ENCODE peak calls at places on chromosome 19, in ten cellular contexts. H, T, I, S, J, U, K, P, Y and E are unnamed samples.
A peak's percentile ranks its signal among the peaks of the same experiment; 100 is the strongest.

GRCh38 chr19:3375221-3376088 is 9.1 kb downstream of the NFIC start:
- DNase-seq in H (no peak), T (no peak), I (peak; percentile 82), S (peak; percentile 77), J (no peak), U (peak; percentile 65), K (peak; percentile 90), P (peak; percentile 96), Y (no peak), E (peak; percentile 90)

GRCh38 chr19:34432797-34433196 is 4.6 kb downstream of the UBA2 start:
- DNase-seq in H (peak; percentile 2), T (no peak), I (no peak), S (no peak), J (no peak), U (no peak), K (no peak), P (no peak), Y (no peak), E (no peak)

GRCh38 chr19:31639306-31639705 is 290.1 kb upstream of the TSHZ3 start:
- DNase-seq in H (no peak), T (no peak), I (no peak), S (no peak), J (no peak), U (no peak), K (no peak), P (no peak), Y (no peak), E (no peak)

GRCh38 chr19:55526216-55527196 is 10.4 kb downstream of the SBK2 start:
- DNase-seq in H (peak; percentile 40), T (no peak), I (peak; percentile 93), S (peak; percentile 78), J (no peak), U (peak; percentile 80), K (no peak), P (no peak), Y (peak; percentile 25), E (no peak)

GRCh38 chr19:48962029-48962848 is 2.9 kb upstream of the FTL start:
- DNase-seq in H (peak; percentile 59), T (no peak), I (peak; percentile 79), S (no peak), J (peak; percentile 87), U (peak; percentile 90), K (no peak), P (peak; percentile 80), Y (peak; percentile 90), E (peak; percentile 96)

GRCh38 chr19:18435848-18436631 is 1.9 kb downstream of the ISYNA1 start:
- DNase-seq in H (no peak), T (no peak), I (no peak), S (no peak), J (no peak), U (no peak), K (no peak), P (no peak), Y (no peak), E (peak; percentile 77)

GRCh38 chr19:29945017-29945416 is 3.0 kb downstream of the URI1 start:
- DNase-seq in H (no peak), T (no peak), I (no peak), S (no peak), J (no peak), U (no peak), K (no peak), P (no peak), Y (no peak), E (no peak)

GRCh38 chr19:58317481-58318072 is 9.2 kb upstream of the ZSCAN22 start:
- DNase-seq in H (peak; percentile 69), T (no peak), I (no peak), S (no peak), J (no peak), U (no peak), K (no peak), P (no peak), Y (no peak), E (no peak)

GRCh38 chr19:3365447-3366103 is 808 bp upstream of the NFIC start:
- DNase-seq in H (no peak), T (no peak), I (peak; percentile 67), S (peak; percentile 70), J (no peak), U (peak; percentile 66), K (peak; percentile 87), P (peak; percentile 94), Y (no peak), E (peak; percentile 84)

GRCh38 chr19:3670258-3670795 is 29.9 kb downstream of the PIP5K1C start:
- DNase-seq in H (no peak), T (no peak), I (peak; percentile 31), S (peak; percentile 65), J (peak; percentile 96), U (peak; percentile 68), K (peak; percentile 85), P (peak; percentile 98), Y (no peak), E (no peak)

GRCh38 chr19:35033067-35034004 is 3.1 kb downstream of the SCN1B start:
- DNase-seq in H (no peak), T (no peak), I (no peak), S (no peak), J (no peak), U (no peak), K (no peak), P (no peak), Y (no peak), E (no peak)

GRCh38 chr19:30428281-30428680 is 56.1 kb downstream of the ZNF536 start:
- DNase-seq in H (no peak), T (no peak), I (no peak), S (no peak), J (peak; percentile 77), U (no peak), K (no peak), P (no peak), Y (no peak), E (peak; percentile 22)

GRCh38 chr19:32866564-32867265 is 2.9 kb downstream of the SLC7A9 start:
- DNase-seq in H (no peak), T (no peak), I (no peak), S (no peak), J (no peak), U (no peak), K (no peak), P (no peak), Y (no peak), E (peak; percentile 64)

GRCh38 chr19:34120846-34121639 is 51.3 kb upstream of the LSM14A start:
- DNase-seq in H (peak; percentile 77), T (no peak), I (peak; percentile 31), S (no peak), J (no peak), U (no peak), K (no peak), P (no peak), Y (no peak), E (no peak)

GRCh38 chr19:16605552-16605951 is 22.5 kb downstream of the MED26 start:
- DNase-seq in H (no peak), T (no peak), I (no peak), S (no peak), J (no peak), U (no peak), K (no peak), P (peak; percentile 78), Y (no peak), E (no peak)

DNA sequence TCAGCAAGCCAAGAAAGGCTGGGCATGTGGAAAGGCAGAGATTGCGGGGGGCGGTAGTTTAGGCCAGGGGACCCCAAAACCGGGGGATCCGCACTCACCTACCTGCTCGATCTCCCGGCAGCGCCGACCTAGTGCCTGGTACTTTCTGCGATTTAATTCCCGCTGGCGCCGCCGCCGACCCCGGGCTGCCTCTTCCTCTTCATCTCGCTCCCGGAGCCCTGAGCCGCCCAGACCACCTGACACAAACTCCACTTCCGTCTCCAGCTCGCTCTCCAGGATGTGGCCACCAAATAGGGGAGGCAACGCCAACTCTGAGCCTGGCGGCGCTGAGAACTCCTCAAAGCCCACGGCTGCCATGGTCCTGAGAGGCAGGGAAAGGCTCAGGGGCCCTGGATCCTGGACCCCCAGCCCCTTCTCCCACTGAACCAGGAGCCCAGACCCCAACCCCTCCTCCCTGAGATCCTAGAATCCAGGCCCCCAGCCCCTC is 1.1 kb downstream of the TFPT start:
- DNase-seq in H (peak; percentile 64), T (no peak), I (peak; percentile 48), S (no peak), J (no peak), U (peak; percentile 46), K (no peak), P (no peak), Y (peak; percentile 58), E (peak; percentile 90)
- TF ChIP-seq POLR2AphosphoS5 in H (no peak), T (peak; percentile 51), I (no peak), S (no peak), J (no peak), U (no peak), K (no peak), P (no peak), Y (no peak), E (peak; percentile 72)

GRCh38 chr19:13029301-13029880 is 34.1 kb downstream of the NFIX start:
- DNase-seq in H (no peak), T (no peak), I (no peak), S (no peak), J (no peak), U (no peak), K (no peak), P (no peak), Y (no peak), E (no peak)
- H3K27ac ChIP-seq in H (no peak overlapping the region), T (no peak overlapping the region), I (peak overlapping the region; percentile 94), S (peak overlapping the region; percentile 95), J (peak overlapping the region; percentile 99), U (peak overlapping the region; percentile 79), K (peak overlapping the region; percentile 90), P (peak overlapping the region; percentile 98), Y (no peak overlapping the region), E (no peak overlapping the region)

DNA sequence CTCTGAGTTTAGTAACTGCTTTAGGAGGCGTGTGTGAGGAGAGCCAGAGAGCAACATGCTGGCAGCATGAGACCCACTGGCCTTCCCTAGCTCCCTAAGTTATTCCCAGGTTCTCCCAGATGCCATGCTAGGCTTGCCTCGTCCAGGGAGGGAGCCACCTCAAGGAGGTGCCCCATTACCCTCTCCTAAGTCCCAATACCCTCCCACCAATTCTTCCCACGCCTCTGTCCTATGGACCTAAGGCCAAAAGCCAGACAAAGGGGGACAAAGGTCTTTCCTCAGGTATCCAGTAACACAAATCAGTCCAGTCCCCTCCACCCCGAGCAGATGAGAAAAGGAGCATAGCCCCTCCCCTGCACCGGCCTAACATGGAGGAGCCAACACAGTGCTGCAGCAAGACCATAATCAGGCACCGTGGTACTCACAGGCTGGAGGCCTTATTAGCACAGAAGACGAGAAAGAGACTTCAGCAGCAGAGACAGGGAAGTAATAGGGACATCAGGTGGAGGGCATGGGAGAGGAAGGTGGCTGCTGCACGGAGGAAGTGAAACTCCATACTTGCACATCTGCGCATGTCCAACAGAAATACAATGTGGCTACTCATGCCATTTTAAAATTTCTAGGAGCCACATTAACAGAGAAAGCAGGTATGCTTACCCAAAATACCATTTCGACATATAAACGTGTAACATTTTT is 46.3 kb downstream of the BRD4 start:
- DNase-seq in H (peak; percentile 44), T (no peak), I (no peak), S (no peak), J (no peak), U (no peak), K (no peak), P (no peak), Y (peak; percentile 73), E (peak; percentile 71)
- TF ChIP-seq POLR2AphosphoS5 in H (no peak), T (no peak), I (no peak), S (no peak), J (no peak), U (no peak), K (no peak), P (no peak), Y (no peak), E (peak; percentile 71)

DNA sequence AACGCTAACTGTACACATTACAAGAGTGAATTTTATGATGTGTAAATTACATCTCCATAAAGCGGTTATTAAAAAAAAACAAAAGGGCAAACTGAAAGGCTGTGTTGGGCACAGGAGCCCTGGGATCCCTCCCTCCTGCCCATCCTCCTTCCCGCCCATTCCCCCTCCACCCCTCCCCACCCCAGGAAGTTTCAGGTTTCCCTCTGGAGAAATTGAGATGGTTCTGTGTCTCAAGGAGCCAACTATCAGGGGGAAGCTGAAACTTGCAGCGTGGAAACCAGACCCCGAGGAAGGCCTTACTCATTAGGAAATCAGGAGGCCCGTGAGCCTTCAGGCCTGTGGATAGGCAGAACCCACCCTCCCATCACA is 15.7 kb downstream of the MLLT1 start:
- DNase-seq in H (no peak), T (no peak), I (no peak), S (no peak), J (no peak), U (no peak), K (no peak), P (no peak), Y (no peak), E (no peak)
- H3K27ac ChIP-seq in H (peak overlapping the region; percentile 67), T (no peak overlapping the region), I (peak overlapping the region; percentile 12), S (no peak overlapping the region), J (peak overlapping the region; percentile 52), U (no peak overlapping the region), K (no peak overlapping the region), P (peak overlapping the region; percentile 31), Y (no peak overlapping the region), E (no peak overlapping the region)